ENCODE peak calls at places on chromosomes 6 and 20, in six cellular contexts. O is GM23248, X is neural progenitor cell, V is SK-N-SH, G is PC-3, I is MM.1S. U is an unnamed sample.

GRCh38 chr6:38354905-38355304 is 284.8 kb downstream of the BTBD9 start:
- DNase-seq in O (no peak), G (no peak), X (no peak), V (no peak), I (no peak), U (no peak)

GRCh38 chr20:38116409-38117165 is 48.5 kb downstream of the TGM2 start:
- DNase-seq in I (no peak), X (no peak), O (no peak), V (no peak), G (no peak), U (no peak)

GRCh38 chr6:83436674-83437073 is 5.8 kb upstream of the ME1 start:
- DNase-seq in G (no peak), O (no peak), X (no peak), I (no peak), V (no peak), U (no peak)

GRCh38 chr20:13947719-13948118 is 42.7 kb downstream of the SEL1L2 start:
- DNase-seq in O (no peak), X (no peak), G (no peak), I (no peak), V (no peak), U (no peak)

GRCh38 chr6:154249499-154250298 is 106.9 kb downstream of the IPCEF1 start:
- DNase-seq in I (peak; percentile 64), G (no peak), O (no peak), X (no peak), V (no peak), U (no peak)

GRCh38 chr6:157603971-157604370 is 219.1 kb upstream of the SNX9 start:
- DNase-seq in O (no peak), V (no peak), G (no peak), X (no peak), I (no peak), U (no peak)

GRCh38 chr20:33450867-33451266 is 7.3 kb upstream of the SNTA1 start:
- DNase-seq in V (no peak), G (peak; percentile 74), X (no peak), I (no peak), O (peak; percentile 33), U (no peak)

GRCh38 chr20:38255389-38255788 is 5.1 kb downstream of the KIAA1755 start:
- DNase-seq in V (no peak), I (no peak), O (peak; percentile 88), G (no peak), X (no peak), U (no peak)

GRCh38 chr6:166470029-166470862 is 87.5 kb upstream of the MPC1 start:
- DNase-seq in X (no peak), G (no peak), V (no peak), I (no peak), O (no peak), U (no peak)

GRCh38 chr20:30811896-30812671 is 445.4 kb upstream of the DEFB115 start:
- DNase-seq in O (peak; percentile 65), V (peak; percentile 88), X (peak; percentile 39), G (peak; percentile 16), I (no peak), U (peak; percentile 80)

GRCh38 chr6:5082487-5083306 is 2.4 kb upstream of the PPP1R3G start:
- DNase-seq in V (peak; percentile 29), O (peak; percentile 94), G (peak; percentile 98), X (no peak), I (no peak), U (no peak)

GRCh38 chr20:40397483-40397882 is 291.6 kb downstream of the MAFB start:
- DNase-seq in O (no peak), G (no peak), I (no peak), V (no peak), X (no peak), U (no peak)

GRCh38 chr20:4869290-4870193 is 131.8 kb downstream of the SLC23A2 start:
- DNase-seq in V (no peak), G (peak; percentile 92), X (no peak), O (no peak), I (no peak), U (peak; percentile 45)

GRCh38 chr20:43564455-43564854 is 5.6 kb downstream of the SGK2 start:
- DNase-seq in I (no peak), X (no peak), G (no peak), V (no peak), O (no peak), U (no peak)

GRCh38 chr20:37986873-37987601 is 46.2 kb downstream of the TTI1 start:
- DNase-seq in I (no peak), O (peak; percentile 44), G (peak; percentile 79), V (peak; percentile 79), X (peak; percentile 60), U (peak; percentile 34)

GRCh38 chr6:165615629-165616028 is 47.4 kb downstream of the PDE10A start:
- DNase-seq in V (no peak), X (no peak), O (no peak), I (no peak), G (no peak), U (no peak)

GRCh38 chr6:85362652-85363310 is 87.1 kb upstream of the NT5E start:
- DNase-seq in X (no peak), I (no peak), V (no peak), O (peak; percentile 50), G (peak; percentile 48), U (no peak)

GRCh38 chr6:100664274-100665040 is 199.7 kb upstream of the SIM1 start:
- DNase-seq in I (peak; percentile 36), X (peak; percentile 26), V (no peak), G (peak; percentile 41), O (peak; percentile 56), U (peak; percentile 66)

GRCh38 chr6:56595490-56596122 is 47.1 kb downstream of the DST start:
- DNase-seq in G (peak; percentile 37), X (peak; percentile 74), O (peak; percentile 77), V (peak; percentile 10), I (peak; percentile 72), U (peak; percentile 79)

GRCh38 chr6:2734517-2735076 is 16.1 kb downstream of the MYLK4 start:
- DNase-seq in O (peak; percentile 48), G (no peak), V (no peak), I (no peak), X (no peak), U (peak; percentile 59)

GRCh38 chr6:2168480-2168879 is 76.9 kb downstream of the GMDS start:
- DNase-seq in O (peak; percentile 34), G (no peak), X (no peak), I (no peak), V (no peak), U (no peak)

DNA sequence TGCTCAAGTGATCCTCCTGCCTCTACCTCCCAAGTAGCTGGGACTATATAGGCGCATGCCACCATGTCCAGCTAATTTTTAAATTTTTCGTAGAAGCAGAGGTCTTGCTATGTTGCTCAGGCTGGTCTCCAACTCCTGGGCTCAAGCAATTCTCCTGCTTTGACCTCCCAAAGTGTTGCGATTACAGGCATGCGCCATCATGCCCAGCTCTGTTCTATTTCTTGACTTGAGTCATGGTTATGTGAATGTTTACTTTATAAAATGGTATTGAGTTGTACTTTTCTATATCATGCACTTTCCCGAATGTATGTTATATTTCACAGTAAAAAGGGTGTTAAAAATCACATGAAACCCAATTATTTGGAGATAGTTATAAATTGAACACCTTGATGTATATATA is 17.3 kb upstream of the ATXN1 start:
- DNase-seq in V (no peak), G (no peak), O (no peak), X (no peak), I (no peak), U (no peak)
- TF ChIP-seq EZH2phosphoT487 in V (no peak), G (no peak), O (no peak), X (no peak), I (no peak), U (no peak)

DNA sequence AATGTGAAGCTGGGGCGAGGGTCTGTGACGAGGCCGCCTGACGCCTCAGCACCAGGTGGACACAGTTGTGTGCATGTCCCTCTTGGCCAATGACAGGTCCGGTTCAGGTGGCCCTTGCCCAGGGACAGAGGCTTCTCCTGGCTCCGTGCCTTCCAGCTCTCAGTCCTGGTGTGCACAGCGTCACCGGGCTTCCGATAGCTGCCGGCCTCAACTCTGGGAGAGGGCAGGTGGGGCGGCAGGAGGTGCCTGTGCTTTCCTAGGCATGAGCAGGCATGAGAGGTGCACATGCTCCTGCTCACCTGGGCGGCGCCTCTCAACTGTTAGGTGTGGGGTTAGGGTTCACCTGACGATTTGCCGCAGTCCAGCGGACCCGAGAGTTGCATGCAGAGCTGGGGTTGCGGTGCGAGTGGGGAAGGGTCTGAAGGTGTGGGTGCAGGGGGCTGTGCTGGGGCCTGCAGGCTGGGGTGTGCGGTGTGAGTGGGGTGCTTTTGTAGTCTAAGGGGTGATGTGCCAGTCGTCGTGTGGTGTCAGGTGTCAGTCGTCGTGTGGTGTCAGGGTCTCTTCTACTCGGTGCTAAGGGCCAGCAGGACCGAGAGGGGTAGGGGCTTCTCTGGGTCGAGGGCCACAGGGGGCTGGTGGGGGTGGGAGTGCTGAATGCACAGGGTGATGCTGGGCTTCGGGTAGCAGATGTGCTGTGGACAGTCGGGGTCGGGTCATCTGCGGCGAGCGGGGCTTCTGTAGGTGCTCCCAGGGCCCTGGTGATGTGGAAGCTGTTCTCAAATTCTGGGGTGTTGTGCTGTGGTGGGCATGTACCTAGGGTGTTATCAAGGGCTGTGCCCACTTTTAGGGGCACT is 3.8 kb upstream of the SOX18 start:
- DNase-seq in X (no peak), G (no peak), V (no peak), I (no peak), O (no peak), U (no peak)
- H3K4me1 ChIP-seq in X (peaks cover 8% of the 10 kb centered on the region), G (peaks cover 7% of the 10 kb centered on the region), V (peaks cover 10% of the 10 kb centered on the region), I (no peaks in the 10 kb centered on the region), O (no peaks in the 10 kb centered on the region), U (peaks cover 11% of the 10 kb centered on the region)

DNA sequence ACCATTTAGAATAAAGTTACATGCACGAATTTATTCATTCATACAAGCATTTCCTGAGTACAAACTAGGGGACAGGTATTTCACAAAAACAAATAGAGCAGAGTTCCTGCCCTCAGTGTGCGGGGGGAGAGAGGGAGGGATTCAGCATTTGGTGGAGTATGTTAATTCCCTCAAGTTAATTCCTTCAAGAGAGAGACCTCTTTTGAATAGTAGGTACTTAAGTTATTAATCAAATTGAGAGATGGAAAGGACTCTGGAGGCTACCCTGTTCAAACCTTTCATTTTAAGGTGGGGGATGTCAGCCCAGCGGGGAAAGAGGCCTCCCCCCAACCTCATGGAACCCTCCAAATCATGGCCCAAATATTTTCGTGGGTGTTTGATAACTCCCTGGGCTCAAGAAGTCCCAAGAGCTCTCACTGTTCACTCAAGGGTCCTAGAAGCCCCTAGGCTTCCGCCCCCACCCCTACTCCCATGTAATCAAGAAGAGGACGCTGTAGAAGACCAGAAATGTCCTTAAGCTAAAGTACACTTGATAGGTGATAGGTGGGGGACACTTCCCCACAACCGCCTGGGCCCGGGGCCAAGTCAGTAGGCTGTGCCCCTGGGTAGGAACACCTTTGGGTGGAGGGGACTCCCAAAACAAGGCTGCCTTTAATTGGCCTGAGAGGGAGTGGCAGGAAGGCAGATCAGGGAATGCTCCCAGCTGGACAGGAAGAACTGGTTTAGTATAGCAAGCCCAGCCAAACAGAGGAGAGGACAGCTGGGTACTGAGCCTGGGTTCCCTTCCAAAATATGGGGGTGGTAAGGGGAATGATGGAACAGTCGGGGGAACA is 2.9 kb downstream of the SDC4 start:
- DNase-seq in I (no peak), G (peak; percentile 95), V (no peak), X (no peak), O (no peak), U (no peak)
- TF ChIP-seq EZH2phosphoT487 in I (no peak), G (no peak), V (no peak), X (no peak), O (no peak), U (no peak)

GRCh38 chr6:147693185-147693584 is 184.7 kb downstream of the SAMD5 start:
- DNase-seq in O (no peak), I (no peak), G (no peak), X (no peak), V (no peak), U (no peak)
- H3K4me1 ChIP-seq in O (no peaks in the 10 kb centered on the region), I (no peaks in the 10 kb centered on the region), G (no peaks in the 10 kb centered on the region), X (no peaks in the 10 kb centered on the region), V (no peaks in the 10 kb centered on the region), U (no peaks in the 10 kb centered on the region)